ENCODE peak calls at places on chromosomes 4 and X, in five cellular contexts. E is right lobe of liver, G is H1, P is heart left ventricle, K is AG04450. Z is an unnamed sample. For H3K9me3, the result is how much of the 10 kb centered on the place peaks cover.

GRCh38 chr4:56181140-56181950 is 205.9 kb downstream of the AASDH start:
- DNase-seq in E (no peak), G (no peak), P (no peak), K (no peak), Z (no peak)

GRCh38 chrX:9644335-9644734 is 121.3 kb downstream of the GPR143 start:
- DNase-seq in E (no peak), G (no peak), P (no peak), K (no peak), Z (no peak)

GRCh38 chrX:18574591-18574990 is 97.3 kb downstream of the RS1 start:
- DNase-seq in E (no peak), G (no peak), P (peak), K (peak), Z (no peak)

GRCh38 chr4:81724925-81725329 is 253.2 kb upstream of the RASGEF1B start:
- DNase-seq in E (peak), G (no peak), P (peak), K (no peak), Z (peak)

GRCh38 chrX:134738986-134739744 is 80.9 kb upstream of the PLAC1 start:
- DNase-seq in E (no peak), G (no peak), P (no peak), K (no peak), Z (no peak)

GRCh38 chrX:68588653-68589371 is 58.7 kb upstream of the STARD8 start:
- DNase-seq in E (no peak), G (no peak), P (no peak), K (no peak), Z (no peak)

GRCh38 chr4:186854256-186854655 is 130.6 kb upstream of the FAT1 start:
- DNase-seq in E (no peak), G (no peak), P (no peak), K (no peak), Z (no peak)

GRCh38 chrX:48972214-48973164 is 845 bp upstream of the KCND1 start:
- DNase-seq in E (no peak), G (no peak), P (peak), K (no peak), Z (peak)

GRCh38 chr4:83569967-83570366 is 34.1 kb downstream of the GPAT3 start:
- DNase-seq in E (no peak), G (no peak), P (no peak), K (no peak), Z (no peak)

GRCh38 chr4:52925531-52925968 is 63.4 kb downstream of the RASL11B start:
- DNase-seq in E (no peak), G (no peak), P (no peak), K (no peak), Z (no peak)

GRCh38 chr4:78616046-78616498 is 64.5 kb downstream of the ANXA3 start:
- DNase-seq in E (no peak), G (no peak), P (no peak), K (no peak), Z (no peak)

GRCh38 chr4:184408021-184408710 is 66.2 kb downstream of the IRF2 start:
- DNase-seq in E (no peak), G (no peak), P (no peak), K (peak), Z (no peak)

GRCh38 chrX:150543230-150544155 is 24.9 kb upstream of the MTM1 start:
- DNase-seq in E (no peak), G (no peak), P (no peak), K (no peak), Z (no peak)

GRCh38 chr4:151658959-151659593 is 101.7 kb downstream of the GATB start:
- DNase-seq in E (no peak), G (no peak), P (no peak), K (no peak), Z (no peak)

GRCh38 chr4:114558446-114559020 is 40.1 kb upstream of the UGT8 start:
- DNase-seq in E (no peak), G (no peak), P (no peak), K (no peak), Z (no peak)
- H3K9me3 ChIP-seq in E (under half), G (half or more), P (under half), K (under half), Z (under half)

GRCh38 chr4:13527192-13527982 is 16.9 kb downstream of the NKX3-2 start:
- DNase-seq in E (no peak), G (no peak), P (no peak), K (no peak), Z (no peak)

GRCh38 chr4:13527983-13528822 is 16.1 kb downstream of the NKX3-2 start:
- DNase-seq in E (no peak), G (no peak), P (no peak), K (no peak), Z (no peak)

GRCh38 chr4:13525606-13526281 is 18.6 kb downstream of the NKX3-2 start:
- DNase-seq in E (no peak), G (no peak), P (no peak), K (no peak), Z (no peak)

GRCh38 chr4:13524504-13525243 is 19.6 kb downstream of the NKX3-2 start:
- DNase-seq in E (no peak), G (no peak), P (no peak), K (no peak), Z (no peak)

DNA sequence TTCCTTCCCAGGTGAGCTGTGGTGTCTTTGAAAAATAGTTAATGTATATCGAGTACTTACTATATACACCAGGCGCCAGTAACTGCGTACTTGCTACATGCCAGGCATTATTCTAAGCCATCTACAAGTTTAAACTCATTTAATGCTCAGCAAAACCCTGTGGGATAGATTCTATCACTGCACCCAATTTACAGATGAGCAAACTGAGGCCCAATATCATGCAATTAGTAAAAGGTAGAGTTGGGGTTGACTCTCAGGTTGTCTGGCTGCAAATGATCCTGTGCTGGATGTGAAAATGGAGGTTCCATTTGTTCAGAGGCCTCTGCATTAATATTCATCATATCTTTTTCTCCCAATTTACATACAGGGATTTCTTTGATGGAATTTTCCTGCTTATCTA is 17.6 kb downstream of the NKX3-2 start:
- DNase-seq in E (no peak), G (no peak), P (no peak), K (no peak), Z (no peak)
- H3K9me3 ChIP-seq in E (under half), G (under half), P (under half), K (under half), Z (under half)

GRCh38 chr4:173666-174314 is 49.5 kb downstream of the ZNF718 start:
- DNase-seq in E (no peak), G (peak), P (no peak), K (no peak), Z (no peak)

GRCh38 chr4:176995-177394 is 52.7 kb downstream of the ZNF718 start:
- DNase-seq in E (no peak), G (no peak), P (no peak), K (no peak), Z (no peak)

DNA sequence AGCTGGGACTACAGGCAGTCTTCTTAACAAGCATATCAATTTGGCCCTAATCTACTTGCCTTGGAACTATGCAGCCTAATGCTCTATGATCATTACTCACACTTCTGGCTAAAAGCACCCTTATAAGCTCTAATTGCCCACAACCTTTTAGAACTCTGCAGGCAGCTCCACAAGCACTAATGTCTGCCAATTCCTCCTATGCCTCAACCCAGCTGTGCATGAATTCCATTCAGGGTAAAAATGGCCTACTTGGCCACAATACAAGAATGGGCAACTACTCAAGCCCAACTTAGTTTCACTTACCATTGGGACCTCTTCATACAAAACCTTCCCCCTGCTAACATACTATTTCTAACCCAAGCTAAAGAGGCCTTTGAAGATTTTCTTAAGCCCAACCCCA is 51.7 kb downstream of the ZNF718 start:
- DNase-seq in E (no peak), G (no peak), P (no peak), K (no peak), Z (no peak)
- H3K9me3 ChIP-seq in E (under half), G (under half), P (under half), K (under half), Z (half or more)

GRCh38 chr4:155565330-155565729 is 101.3 kb upstream of the GUCY1A1 start:
- DNase-seq in E (no peak), G (no peak), P (no peak), K (no peak), Z (no peak)
- H3K9me3 ChIP-seq in E (under half), G (under half), P (under half), K (under half), Z (under half)

GRCh38 chr4:123042095-123042494 is 119.7 kb upstream of the NUDT6 start:
- DNase-seq in E (no peak), G (no peak), P (no peak), K (no peak), Z (no peak)

GRCh38 chr4:123046096-123046495 is 123.7 kb upstream of the NUDT6 start:
- DNase-seq in E (no peak), G (no peak), P (no peak), K (no peak), Z (no peak)

GRCh38 chr4:123043013-123043412 is 120.6 kb upstream of the NUDT6 start:
- DNase-seq in E (no peak), G (no peak), P (no peak), K (no peak), Z (no peak)

GRCh38 chr4:123043793-123044425 is 121.5 kb upstream of the NUDT6 start:
- DNase-seq in E (no peak), G (no peak), P (no peak), K (no peak), Z (no peak)
- H3K9me3 ChIP-seq in E (under half), G (under half), P (under half), K (under half), Z (under half)

Z was measured in stomach.